ENCODE peak calls at places on chromosomes 12 and 14, in eight cellular contexts. One of them, this sample, is unnamed.

GRCh38 chr12:44015333-44015941 is 179.6 kb downstream of the TMEM117 start:
- DNase-seq in OCI-M1: peak; percentile 78
- DNase-seq in sciatic nerve: no peak
- DNase-seq in upper lobe of right lung: no peak
- DNase-seq in lower lobe of right lung: no peak
- DNase-seq in heart right ventricle: no peak
- DNase-seq in stimulated activated CD8-positive, alpha-beta memory T cell treated with anti-CD3 and anti-CD28 coated beads, Interleukin-12 subunit alpha, Interleukin-12 subunit beta, amount 100 ng/mL, for 4 hours: no peak
- DNase-seq in mesenteric fat pad: no peak
- DNase-seq in this sample: no peak

GRCh38 chr14:75283162-75283883 is 4.7 kb downstream of the FOS start:
- DNase-seq in OCI-M1: peak; percentile 40
- DNase-seq in sciatic nerve: no peak
- DNase-seq in upper lobe of right lung: no peak
- DNase-seq in lower lobe of right lung: peak; percentile 67
- DNase-seq in heart right ventricle: no peak
- DNase-seq in stimulated activated CD8-positive, alpha-beta memory T cell treated with anti-CD3 and anti-CD28 coated beads, Interleukin-12 subunit alpha, Interleukin-12 subunit beta, amount 100 ng/mL, for 4 hours: no peak
- DNase-seq in mesenteric fat pad: no peak
- DNase-seq in this sample: peak; percentile 69

GRCh38 chr12:663293-663871 is at the start of gene NINJ2:
- DNase-seq in OCI-M1: no peak
- DNase-seq in sciatic nerve: no peak
- DNase-seq in upper lobe of right lung: no peak
- DNase-seq in lower lobe of right lung: no peak
- DNase-seq in heart right ventricle: no peak
- DNase-seq in stimulated activated CD8-positive, alpha-beta memory T cell treated with anti-CD3 and anti-CD28 coated beads, Interleukin-12 subunit alpha, Interleukin-12 subunit beta, amount 100 ng/mL, for 4 hours: no peak
- DNase-seq in mesenteric fat pad: no peak
- DNase-seq in this sample: no peak

GRCh38 chr12:49347307-49348237 is 884 bp downstream of the DNAJC22 start:
- DNase-seq in OCI-M1: peak; percentile 74
- DNase-seq in sciatic nerve: no peak
- DNase-seq in upper lobe of right lung: peak; percentile 86
- DNase-seq in lower lobe of right lung: peak; percentile 76
- DNase-seq in heart right ventricle: peak; percentile 77
- DNase-seq in stimulated activated CD8-positive, alpha-beta memory T cell treated with anti-CD3 and anti-CD28 coated beads, Interleukin-12 subunit alpha, Interleukin-12 subunit beta, amount 100 ng/mL, for 4 hours: peak; percentile 66
- DNase-seq in mesenteric fat pad: peak; percentile 93
- DNase-seq in this sample: peak; percentile 78

GRCh38 chr12:122046145-122046544 is 24.5 kb downstream of the BCL7A start:
- DNase-seq in OCI-M1: no peak
- DNase-seq in sciatic nerve: no peak
- DNase-seq in upper lobe of right lung: no peak
- DNase-seq in lower lobe of right lung: no peak
- DNase-seq in heart right ventricle: no peak
- DNase-seq in stimulated activated CD8-positive, alpha-beta memory T cell treated with anti-CD3 and anti-CD28 coated beads, Interleukin-12 subunit alpha, Interleukin-12 subunit beta, amount 100 ng/mL, for 4 hours: no peak
- DNase-seq in mesenteric fat pad: no peak
- DNase-seq in this sample: no peak

GRCh38 chr14:30610719-30611388 is 11.3 kb upstream of the SCFD1 start:
- DNase-seq in OCI-M1: peak; percentile 91
- DNase-seq in sciatic nerve: peak; percentile 71
- DNase-seq in upper lobe of right lung: no peak
- DNase-seq in lower lobe of right lung: peak; percentile 58
- DNase-seq in heart right ventricle: peak; percentile 32
- DNase-seq in stimulated activated CD8-positive, alpha-beta memory T cell treated with anti-CD3 and anti-CD28 coated beads, Interleukin-12 subunit alpha, Interleukin-12 subunit beta, amount 100 ng/mL, for 4 hours: no peak
- DNase-seq in mesenteric fat pad: no peak
- DNase-seq in this sample: no peak

GRCh38 chr14:23294734-23295561 is 7.7 kb downstream of the PPP1R3E start:
- DNase-seq in OCI-M1: peak; percentile 79
- DNase-seq in sciatic nerve: no peak
- DNase-seq in upper lobe of right lung: no peak
- DNase-seq in lower lobe of right lung: peak; percentile 59
- DNase-seq in heart right ventricle: peak; percentile 28
- DNase-seq in stimulated activated CD8-positive, alpha-beta memory T cell treated with anti-CD3 and anti-CD28 coated beads, Interleukin-12 subunit alpha, Interleukin-12 subunit beta, amount 100 ng/mL, for 4 hours: no peak
- DNase-seq in mesenteric fat pad: no peak
- DNase-seq in this sample: no peak

GRCh38 chr12:28998662-28999120 is 150.4 kb upstream of the FAR2 start:
- DNase-seq in OCI-M1: peak; percentile 57
- DNase-seq in sciatic nerve: no peak
- DNase-seq in upper lobe of right lung: no peak
- DNase-seq in lower lobe of right lung: no peak
- DNase-seq in heart right ventricle: no peak
- DNase-seq in stimulated activated CD8-positive, alpha-beta memory T cell treated with anti-CD3 and anti-CD28 coated beads, Interleukin-12 subunit alpha, Interleukin-12 subunit beta, amount 100 ng/mL, for 4 hours: no peak
- DNase-seq in mesenteric fat pad: no peak
- DNase-seq in this sample: peak; percentile 37

GRCh38 chr12:109781668-109782321 is 51.4 kb downstream of the TRPV4 start:
- DNase-seq in OCI-M1: no peak
- DNase-seq in sciatic nerve: no peak
- DNase-seq in upper lobe of right lung: no peak
- DNase-seq in lower lobe of right lung: no peak
- DNase-seq in heart right ventricle: no peak
- DNase-seq in stimulated activated CD8-positive, alpha-beta memory T cell treated with anti-CD3 and anti-CD28 coated beads, Interleukin-12 subunit alpha, Interleukin-12 subunit beta, amount 100 ng/mL, for 4 hours: no peak
- DNase-seq in mesenteric fat pad: no peak
- DNase-seq in this sample: no peak

GRCh38 chr14:92702441-92702918 is 45.9 kb downstream of the LGMN start:
- DNase-seq in OCI-M1: no peak
- DNase-seq in sciatic nerve: peak; percentile 47
- DNase-seq in upper lobe of right lung: peak; percentile 60
- DNase-seq in lower lobe of right lung: no peak
- DNase-seq in heart right ventricle: no peak
- DNase-seq in stimulated activated CD8-positive, alpha-beta memory T cell treated with anti-CD3 and anti-CD28 coated beads, Interleukin-12 subunit alpha, Interleukin-12 subunit beta, amount 100 ng/mL, for 4 hours: no peak
- DNase-seq in mesenteric fat pad: no peak
- DNase-seq in this sample: peak; percentile 52

GRCh38 chr14:105091335-105092123 is 26.3 kb upstream of the GPR132 start:
- DNase-seq in OCI-M1: no peak
- DNase-seq in sciatic nerve: peak; percentile 77
- DNase-seq in upper lobe of right lung: peak; percentile 94
- DNase-seq in lower lobe of right lung: peak; percentile 91
- DNase-seq in heart right ventricle: peak; percentile 84
- DNase-seq in stimulated activated CD8-positive, alpha-beta memory T cell treated with anti-CD3 and anti-CD28 coated beads, Interleukin-12 subunit alpha, Interleukin-12 subunit beta, amount 100 ng/mL, for 4 hours: no peak
- DNase-seq in mesenteric fat pad: peak; percentile 94
- DNase-seq in this sample: peak; percentile 93

GRCh38 chr14:74567219-74567618 is 44.8 kb downstream of the LTBP2 start:
- DNase-seq in OCI-M1: no peak
- DNase-seq in sciatic nerve: no peak
- DNase-seq in upper lobe of right lung: no peak
- DNase-seq in lower lobe of right lung: no peak
- DNase-seq in heart right ventricle: no peak
- DNase-seq in stimulated activated CD8-positive, alpha-beta memory T cell treated with anti-CD3 and anti-CD28 coated beads, Interleukin-12 subunit alpha, Interleukin-12 subunit beta, amount 100 ng/mL, for 4 hours: no peak
- DNase-seq in mesenteric fat pad: no peak
- DNase-seq in this sample: no peak

GRCh38 chr12:104423273-104423672 is 33.5 kb upstream of the CHST11 start:
- DNase-seq in OCI-M1: no peak
- DNase-seq in sciatic nerve: no peak
- DNase-seq in upper lobe of right lung: no peak
- DNase-seq in lower lobe of right lung: no peak
- DNase-seq in heart right ventricle: no peak
- DNase-seq in stimulated activated CD8-positive, alpha-beta memory T cell treated with anti-CD3 and anti-CD28 coated beads, Interleukin-12 subunit alpha, Interleukin-12 subunit beta, amount 100 ng/mL, for 4 hours: no peak
- DNase-seq in mesenteric fat pad: no peak
- DNase-seq in this sample: no peak

GRCh38 chr14:74502236-74503019 is 8.9 kb downstream of the ISCA2 start:
- DNase-seq in OCI-M1: peak; percentile 67
- DNase-seq in sciatic nerve: no peak
- DNase-seq in upper lobe of right lung: no peak
- DNase-seq in lower lobe of right lung: no peak
- DNase-seq in heart right ventricle: no peak
- DNase-seq in stimulated activated CD8-positive, alpha-beta memory T cell treated with anti-CD3 and anti-CD28 coated beads, Interleukin-12 subunit alpha, Interleukin-12 subunit beta, amount 100 ng/mL, for 4 hours: no peak
- DNase-seq in mesenteric fat pad: no peak
- DNase-seq in this sample: no peak

GRCh38 chr12:105113094-105113493 is 5.6 kb downstream of the WASHC4 start:
- DNase-seq in OCI-M1: no peak
- DNase-seq in sciatic nerve: no peak
- DNase-seq in upper lobe of right lung: no peak
- DNase-seq in lower lobe of right lung: no peak
- DNase-seq in heart right ventricle: no peak
- DNase-seq in stimulated activated CD8-positive, alpha-beta memory T cell treated with anti-CD3 and anti-CD28 coated beads, Interleukin-12 subunit alpha, Interleukin-12 subunit beta, amount 100 ng/mL, for 4 hours: no peak
- DNase-seq in mesenteric fat pad: no peak
- DNase-seq in this sample: no peak

GRCh38 chr12:113515082-113515856 is 43.6 kb upstream of the LHX5 start:
- DNase-seq in OCI-M1: no peak
- DNase-seq in sciatic nerve: no peak
- DNase-seq in upper lobe of right lung: no peak
- DNase-seq in lower lobe of right lung: no peak
- DNase-seq in heart right ventricle: no peak
- DNase-seq in stimulated activated CD8-positive, alpha-beta memory T cell treated with anti-CD3 and anti-CD28 coated beads, Interleukin-12 subunit alpha, Interleukin-12 subunit beta, amount 100 ng/mL, for 4 hours: no peak
- DNase-seq in mesenteric fat pad: no peak
- DNase-seq in this sample: no peak

GRCh38 chr14:68113328-68113930 is 293.9 kb downstream of the RAD51B start:
- DNase-seq in OCI-M1: no peak
- DNase-seq in sciatic nerve: no peak
- DNase-seq in upper lobe of right lung: no peak
- DNase-seq in lower lobe of right lung: no peak
- DNase-seq in heart right ventricle: no peak
- DNase-seq in stimulated activated CD8-positive, alpha-beta memory T cell treated with anti-CD3 and anti-CD28 coated beads, Interleukin-12 subunit alpha, Interleukin-12 subunit beta, amount 100 ng/mL, for 4 hours: no peak
- DNase-seq in mesenteric fat pad: no peak
- DNase-seq in this sample: no peak

GRCh38 chr12:106082216-106083175 is 56.3 kb downstream of the NUAK1 start:
- DNase-seq in OCI-M1: no peak
- DNase-seq in sciatic nerve: no peak
- DNase-seq in upper lobe of right lung: no peak
- DNase-seq in lower lobe of right lung: no peak
- DNase-seq in heart right ventricle: no peak
- DNase-seq in stimulated activated CD8-positive, alpha-beta memory T cell treated with anti-CD3 and anti-CD28 coated beads, Interleukin-12 subunit alpha, Interleukin-12 subunit beta, amount 100 ng/mL, for 4 hours: no peak
- DNase-seq in mesenteric fat pad: no peak
- DNase-seq in this sample: no peak

GRCh38 chr12:115468087-115468510 is 784.1 kb upstream of the TBX3 start:
- DNase-seq in OCI-M1: peak; percentile 13
- DNase-seq in sciatic nerve: no peak
- DNase-seq in upper lobe of right lung: no peak
- DNase-seq in lower lobe of right lung: no peak
- DNase-seq in heart right ventricle: no peak
- DNase-seq in stimulated activated CD8-positive, alpha-beta memory T cell treated with anti-CD3 and anti-CD28 coated beads, Interleukin-12 subunit alpha, Interleukin-12 subunit beta, amount 100 ng/mL, for 4 hours: no peak
- DNase-seq in mesenteric fat pad: no peak
- DNase-seq in this sample: no peak

GRCh38 chr12:43094886-43095285 is 457.1 kb downstream of the ADAMTS20 start:
- DNase-seq in OCI-M1: peak; percentile 33
- DNase-seq in sciatic nerve: no peak
- DNase-seq in upper lobe of right lung: no peak
- DNase-seq in lower lobe of right lung: no peak
- DNase-seq in heart right ventricle: no peak
- DNase-seq in stimulated activated CD8-positive, alpha-beta memory T cell treated with anti-CD3 and anti-CD28 coated beads, Interleukin-12 subunit alpha, Interleukin-12 subunit beta, amount 100 ng/mL, for 4 hours: no peak
- DNase-seq in mesenteric fat pad: no peak
- DNase-seq in this sample: no peak

GRCh38 chr12:121190523-121191031 is 19.4 kb upstream of the P2RX4 start:
- DNase-seq in OCI-M1: peak; percentile 76
- DNase-seq in sciatic nerve: no peak
- DNase-seq in upper lobe of right lung: no peak
- DNase-seq in lower lobe of right lung: no peak
- DNase-seq in heart right ventricle: no peak
- DNase-seq in stimulated activated CD8-positive, alpha-beta memory T cell treated with anti-CD3 and anti-CD28 coated beads, Interleukin-12 subunit alpha, Interleukin-12 subunit beta, amount 100 ng/mL, for 4 hours: no peak
- DNase-seq in mesenteric fat pad: no peak
- DNase-seq in this sample: no peak

GRCh38 chr12:122081108-122081696 is 2.6 kb downstream of the MLXIP start:
- DNase-seq in OCI-M1: peak; percentile 60
- DNase-seq in sciatic nerve: no peak
- DNase-seq in upper lobe of right lung: no peak
- DNase-seq in lower lobe of right lung: no peak
- DNase-seq in heart right ventricle: no peak
- DNase-seq in stimulated activated CD8-positive, alpha-beta memory T cell treated with anti-CD3 and anti-CD28 coated beads, Interleukin-12 subunit alpha, Interleukin-12 subunit beta, amount 100 ng/mL, for 4 hours: no peak
- DNase-seq in mesenteric fat pad: no peak
- DNase-seq in this sample: peak; percentile 50

GRCh38 chr14:21526672-21527319 is 650 bp upstream of the SALL2 start:
- DNase-seq in OCI-M1: no peak
- DNase-seq in sciatic nerve: no peak
- DNase-seq in upper lobe of right lung: no peak
- DNase-seq in lower lobe of right lung: no peak
- DNase-seq in heart right ventricle: no peak
- DNase-seq in stimulated activated CD8-positive, alpha-beta memory T cell treated with anti-CD3 and anti-CD28 coated beads, Interleukin-12 subunit alpha, Interleukin-12 subunit beta, amount 100 ng/mL, for 4 hours: no peak
- DNase-seq in mesenteric fat pad: no peak
- DNase-seq in this sample: no peak

GRCh38 chr14:74955229-74955999 is at the start of gene PGF:
- DNase-seq in OCI-M1: no peak
- DNase-seq in sciatic nerve: peak; percentile 81
- DNase-seq in upper lobe of right lung: peak; percentile 84
- DNase-seq in lower lobe of right lung: peak; percentile 80
- DNase-seq in heart right ventricle: peak; percentile 71
- DNase-seq in stimulated activated CD8-positive, alpha-beta memory T cell treated with anti-CD3 and anti-CD28 coated beads, Interleukin-12 subunit alpha, Interleukin-12 subunit beta, amount 100 ng/mL, for 4 hours: no peak
- DNase-seq in mesenteric fat pad: no peak
- DNase-seq in this sample: peak; percentile 73

GRCh38 chr14:54577977-54578376 is 11.0 kb downstream of the SAMD4A start:
- DNase-seq in OCI-M1: no peak
- DNase-seq in sciatic nerve: no peak
- DNase-seq in upper lobe of right lung: no peak
- DNase-seq in lower lobe of right lung: no peak
- DNase-seq in heart right ventricle: no peak
- DNase-seq in stimulated activated CD8-positive, alpha-beta memory T cell treated with anti-CD3 and anti-CD28 coated beads, Interleukin-12 subunit alpha, Interleukin-12 subunit beta, amount 100 ng/mL, for 4 hours: no peak
- DNase-seq in mesenteric fat pad: no peak
- DNase-seq in this sample: no peak

GRCh38 chr12:105427883-105428282 is 97.4 kb downstream of the C12orf75 start:
- DNase-seq in OCI-M1: no peak
- DNase-seq in sciatic nerve: no peak
- DNase-seq in upper lobe of right lung: no peak
- DNase-seq in lower lobe of right lung: no peak
- DNase-seq in heart right ventricle: no peak
- DNase-seq in stimulated activated CD8-positive, alpha-beta memory T cell treated with anti-CD3 and anti-CD28 coated beads, Interleukin-12 subunit alpha, Interleukin-12 subunit beta, amount 100 ng/mL, for 4 hours: no peak
- DNase-seq in mesenteric fat pad: no peak
- DNase-seq in this sample: no peak

GRCh38 chr12:131832393-131833231 is 4.4 kb downstream of the MMP17 start:
- DNase-seq in OCI-M1: no peak
- DNase-seq in sciatic nerve: peak; percentile 84
- DNase-seq in upper lobe of right lung: no peak
- DNase-seq in lower lobe of right lung: peak; percentile 51
- DNase-seq in heart right ventricle: no peak
- DNase-seq in stimulated activated CD8-positive, alpha-beta memory T cell treated with anti-CD3 and anti-CD28 coated beads, Interleukin-12 subunit alpha, Interleukin-12 subunit beta, amount 100 ng/mL, for 4 hours: no peak
- DNase-seq in mesenteric fat pad: no peak
- DNase-seq in this sample: peak; percentile 78

GRCh38 chr12:131441638-131442336 is 269.1 kb upstream of the SFSWAP start:
- DNase-seq in OCI-M1: no peak
- DNase-seq in sciatic nerve: no peak
- DNase-seq in upper lobe of right lung: no peak
- DNase-seq in lower lobe of right lung: no peak
- DNase-seq in heart right ventricle: no peak
- DNase-seq in stimulated activated CD8-positive, alpha-beta memory T cell treated with anti-CD3 and anti-CD28 coated beads, Interleukin-12 subunit alpha, Interleukin-12 subunit beta, amount 100 ng/mL, for 4 hours: no peak
- DNase-seq in mesenteric fat pad: no peak
- DNase-seq in this sample: no peak

GRCh38 chr12:67091204-67091603 is 178.0 kb upstream of the CAND1 start:
- DNase-seq in OCI-M1: no peak
- DNase-seq in sciatic nerve: no peak
- DNase-seq in upper lobe of right lung: no peak
- DNase-seq in lower lobe of right lung: no peak
- DNase-seq in heart right ventricle: no peak
- DNase-seq in stimulated activated CD8-positive, alpha-beta memory T cell treated with anti-CD3 and anti-CD28 coated beads, Interleukin-12 subunit alpha, Interleukin-12 subunit beta, amount 100 ng/mL, for 4 hours: no peak
- DNase-seq in mesenteric fat pad: no peak
- DNase-seq in this sample: no peak

GRCh38 chr14:69346710-69347109 is 51.4 kb downstream of the ERH start:
- DNase-seq in OCI-M1: peak; percentile 22
- DNase-seq in sciatic nerve: no peak
- DNase-seq in upper lobe of right lung: no peak
- DNase-seq in lower lobe of right lung: no peak
- DNase-seq in heart right ventricle: peak; percentile 24
- DNase-seq in stimulated activated CD8-positive, alpha-beta memory T cell treated with anti-CD3 and anti-CD28 coated beads, Interleukin-12 subunit alpha, Interleukin-12 subunit beta, amount 100 ng/mL, for 4 hours: no peak
- DNase-seq in mesenteric fat pad: no peak
- DNase-seq in this sample: no peak

GRCh38 chr14:101947577-101947903 is 16.8 kb upstream of the DYNC1H1 start:
- DNase-seq in OCI-M1: no peak
- DNase-seq in sciatic nerve: no peak
- DNase-seq in upper lobe of right lung: peak; percentile 68
- DNase-seq in lower lobe of right lung: no peak
- DNase-seq in heart right ventricle: no peak
- DNase-seq in stimulated activated CD8-positive, alpha-beta memory T cell treated with anti-CD3 and anti-CD28 coated beads, Interleukin-12 subunit alpha, Interleukin-12 subunit beta, amount 100 ng/mL, for 4 hours: peak; percentile 13
- DNase-seq in mesenteric fat pad: no peak
- DNase-seq in this sample: no peak

GRCh38 chr12:467591-467990 is 7.9 kb downstream of the B4GALNT3 start:
- DNase-seq in OCI-M1: no peak
- DNase-seq in sciatic nerve: no peak
- DNase-seq in upper lobe of right lung: no peak
- DNase-seq in lower lobe of right lung: no peak
- DNase-seq in heart right ventricle: no peak
- DNase-seq in stimulated activated CD8-positive, alpha-beta memory T cell treated with anti-CD3 and anti-CD28 coated beads, Interleukin-12 subunit alpha, Interleukin-12 subunit beta, amount 100 ng/mL, for 4 hours: no peak
- DNase-seq in mesenteric fat pad: no peak
- DNase-seq in this sample: no peak

GRCh38 chr12:45966486-45966885 is 23.9 kb downstream of the SCAF11 start:
- DNase-seq in OCI-M1: peak; percentile 54
- DNase-seq in sciatic nerve: no peak
- DNase-seq in upper lobe of right lung: no peak
- DNase-seq in lower lobe of right lung: no peak
- DNase-seq in heart right ventricle: no peak
- DNase-seq in stimulated activated CD8-positive, alpha-beta memory T cell treated with anti-CD3 and anti-CD28 coated beads, Interleukin-12 subunit alpha, Interleukin-12 subunit beta, amount 100 ng/mL, for 4 hours: no peak
- DNase-seq in mesenteric fat pad: no peak
- DNase-seq in this sample: no peak

GRCh38 chr12:12902036-12902435 is 10.7 kb downstream of the GPRC5A start:
- DNase-seq in OCI-M1: no peak
- DNase-seq in sciatic nerve: no peak
- DNase-seq in upper lobe of right lung: no peak
- DNase-seq in lower lobe of right lung: no peak
- DNase-seq in heart right ventricle: no peak
- DNase-seq in stimulated activated CD8-positive, alpha-beta memory T cell treated with anti-CD3 and anti-CD28 coated beads, Interleukin-12 subunit alpha, Interleukin-12 subunit beta, amount 100 ng/mL, for 4 hours: no peak
- DNase-seq in mesenteric fat pad: no peak
- DNase-seq in this sample: no peak

This sample was measured in left lung.